ENCODE peak calls at places on chromosomes 2 and 18, in four cellular contexts. R, V, Y and N are unnamed samples.

GRCh38 chr18:24530630-24531111 is 70.2 kb downstream of the HRH4 start:
- DNase-seq in R (no peak), V (peak), Y (no peak), N (no peak)

GRCh38 chr2:25821225-25822056 is 56.8 kb downstream of the ASXL2 start:
- DNase-seq in R (no peak), V (peak), Y (no peak), N (no peak)

GRCh38 chr18:12296087-12296403 is 12.0 kb upstream of the TUBB6 start:
- DNase-seq in R (no peak), V (peak), Y (no peak), N (no peak)

GRCh38 chr2:230140667-230141066 is 71.9 kb upstream of the SLC16A14 start:
- DNase-seq in R (no peak), V (no peak), Y (no peak), N (no peak)

GRCh38 chr2:219724628-219725027 is 97.2 kb downstream of the SLC4A3 start:
- DNase-seq in R (peak), V (peak), Y (no peak), N (no peak)

GRCh38 chr2:46034535-46034934 is 262.7 kb upstream of the EPAS1 start:
- DNase-seq in R (no peak), V (no peak), Y (no peak), N (no peak)

GRCh38 chr18:12391487-12392136 is 14.6 kb upstream of the AFG3L2 start:
- DNase-seq in R (peak), V (peak), Y (peak), N (peak)

GRCh38 chr2:143284087-143284675 is 155.0 kb downstream of the ARHGAP15 start:
- DNase-seq in R (peak), V (peak), Y (peak), N (peak)

GRCh38 chr2:221779614-221780067 is 207.5 kb upstream of the EPHA4 start:
- DNase-seq in R (no peak), V (peak), Y (no peak), N (no peak)

GRCh38 chr18:79944746-79945117 is 6.7 kb downstream of the SLC66A2 start:
- DNase-seq in R (no peak), V (no peak), Y (no peak), N (no peak)

GRCh38 chr2:214492152-214492551 is 81.3 kb downstream of the VWC2L start:
- DNase-seq in R (no peak), V (no peak), Y (no peak), N (no peak)

GRCh38 chr18:48766025-48766424 is 184.7 kb downstream of the SMAD7 start:
- DNase-seq in R (no peak), V (peak), Y (no peak), N (no peak)

DNA sequence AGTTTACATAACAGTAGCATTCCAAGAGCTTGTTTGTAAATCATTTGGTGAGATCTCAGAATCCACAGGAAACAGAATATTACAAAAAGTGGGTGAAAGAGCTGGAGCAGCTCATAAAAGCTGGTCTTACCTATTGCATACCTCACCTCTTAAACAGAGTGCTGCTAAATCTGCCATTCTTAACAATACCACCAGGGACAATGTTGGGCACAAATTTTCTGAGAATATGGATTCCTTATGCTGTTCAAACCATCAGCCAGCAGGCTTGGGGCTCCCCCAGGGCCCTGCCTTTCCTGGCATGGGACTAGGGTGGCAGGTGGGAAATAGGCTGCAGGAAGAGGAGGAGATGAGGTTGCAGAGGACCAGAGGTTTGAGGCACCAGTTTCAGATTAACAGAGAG is 55.6 kb downstream of the TGFA start:
- DNase-seq in R (peak), V (no peak), Y (peak), N (peak)
- TF ChIP-seq RFX5 in R (no peak), V (no peak), Y (no peak), N (no peak)

DNA sequence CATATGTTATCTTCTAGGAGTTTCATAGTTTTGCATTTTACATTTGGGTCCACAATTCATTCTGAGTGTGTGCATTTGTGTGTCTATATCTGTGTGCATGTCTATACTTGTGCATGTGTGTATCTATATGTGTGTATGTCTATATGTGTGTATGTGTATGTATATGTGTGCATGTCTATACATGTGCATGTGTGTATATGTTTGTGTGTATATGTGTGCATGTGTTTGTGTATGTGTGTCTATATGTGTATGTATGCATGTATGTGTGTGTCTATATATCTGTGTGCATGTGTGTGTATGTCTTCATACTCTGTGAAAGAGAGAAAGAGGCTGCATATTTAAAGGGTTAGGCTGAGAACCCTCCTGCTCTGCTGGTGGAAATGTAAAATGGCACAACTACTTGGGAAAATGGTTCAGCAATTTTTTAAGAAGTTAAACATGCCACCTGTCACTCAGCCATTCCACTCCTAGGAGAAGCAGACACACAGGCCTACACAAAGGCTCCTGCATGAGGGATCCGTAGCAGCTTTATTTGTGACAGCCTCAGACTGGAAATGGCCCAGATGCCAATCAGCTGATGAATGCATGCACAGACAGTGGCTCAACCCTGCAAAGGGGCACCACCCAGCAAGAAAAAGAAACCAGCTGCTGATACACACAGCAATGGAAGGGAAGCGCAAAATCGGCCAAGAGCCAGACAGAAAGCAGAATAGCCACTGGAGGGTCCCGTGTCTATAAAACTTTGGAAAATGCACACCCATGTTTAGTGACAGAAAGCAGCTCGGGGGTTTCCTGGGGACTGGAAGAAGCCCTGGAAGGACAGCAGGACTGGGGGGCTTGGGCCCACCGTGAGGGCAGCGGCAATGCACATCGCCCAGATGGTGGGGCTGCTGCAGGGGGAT is 146.8 kb downstream of the SEPTIN10 start:
- DNase-seq in R (no peak), V (peak), Y (no peak), N (no peak)
- TF ChIP-seq RFX5 in R (no peak), V (no peak), Y (no peak), N (no peak)

DNA sequence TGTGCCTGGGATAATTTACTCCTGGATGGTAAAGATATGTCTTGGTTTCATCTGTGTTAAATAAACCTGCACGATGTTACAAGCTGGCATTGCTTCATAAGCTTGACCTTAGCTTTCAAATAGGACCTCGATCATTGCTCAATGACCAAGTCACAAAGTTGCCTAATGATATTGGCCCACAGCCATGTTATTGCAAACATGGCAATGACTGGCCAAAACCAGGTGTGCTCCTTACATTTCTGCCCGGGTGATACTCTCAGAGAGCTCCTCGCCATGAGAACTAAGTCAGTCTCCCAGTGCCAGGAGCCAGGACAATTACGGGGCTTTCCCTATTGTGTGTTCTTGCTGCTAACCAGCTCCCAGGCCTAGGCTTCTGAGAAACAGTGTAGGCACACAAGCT is 72.5 kb upstream of the CYP1B1 start:
- DNase-seq in R (peak), V (peak), Y (no peak), N (no peak)
- TF ChIP-seq RFX5 in R (no peak), V (no peak), Y (no peak), N (no peak)

DNA sequence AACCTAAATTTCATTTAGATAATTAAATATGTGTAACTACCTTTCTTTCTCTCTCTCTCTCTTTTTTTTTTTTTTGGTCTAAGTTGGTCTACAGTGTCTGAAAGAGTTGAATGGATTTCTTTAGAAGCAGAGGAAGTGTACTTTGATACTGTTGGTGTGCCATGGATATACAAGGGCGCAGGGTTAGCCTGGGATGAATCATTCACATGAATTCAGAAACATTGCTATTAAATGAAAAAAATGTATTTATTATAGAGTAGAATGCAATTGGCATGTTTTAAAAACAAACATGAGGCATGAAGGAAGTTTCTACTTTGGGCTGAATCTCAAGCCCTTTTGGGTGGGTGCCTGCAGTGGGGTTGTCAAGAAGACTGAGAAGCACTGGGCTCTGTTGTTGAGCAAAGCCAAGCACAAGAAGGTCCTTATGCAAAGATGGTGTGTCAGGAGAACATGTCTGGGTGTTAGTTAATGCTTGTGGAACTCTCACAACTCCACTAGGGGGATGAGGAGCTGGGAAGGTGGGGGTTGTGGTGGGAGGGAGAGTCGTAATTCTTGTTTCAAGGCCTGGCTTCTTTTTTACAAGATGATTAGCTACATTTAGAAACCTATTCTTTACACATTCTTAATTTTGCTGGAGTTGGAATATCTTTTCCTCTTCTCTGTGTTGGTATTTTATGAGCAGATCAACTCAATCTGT is 57.9 kb downstream of the LYPD6 start:
- DNase-seq in R (no peak), V (no peak), Y (no peak), N (peak)
- TF ChIP-seq RFX5 in R (no peak), V (no peak), Y (no peak), N (no peak)

GRCh38 chr2:109375131-109375561 is 238.6 kb downstream of the SEPTIN10 start:
- DNase-seq in R (no peak), V (no peak), Y (no peak), N (peak)

GRCh38 chr2:109374548-109375130 is 239.1 kb downstream of the SEPTIN10 start:
- DNase-seq in R (no peak), V (no peak), Y (no peak), N (peak)

GRCh38 chr2:109376796-109377495 is 236.8 kb downstream of the SEPTIN10 start:
- DNase-seq in R (no peak), V (peak), Y (no peak), N (no peak)

GRCh38 chr2:109376115-109376514 is 237.7 kb downstream of the SEPTIN10 start:
- DNase-seq in R (no peak), V (peak), Y (no peak), N (no peak)

DNA sequence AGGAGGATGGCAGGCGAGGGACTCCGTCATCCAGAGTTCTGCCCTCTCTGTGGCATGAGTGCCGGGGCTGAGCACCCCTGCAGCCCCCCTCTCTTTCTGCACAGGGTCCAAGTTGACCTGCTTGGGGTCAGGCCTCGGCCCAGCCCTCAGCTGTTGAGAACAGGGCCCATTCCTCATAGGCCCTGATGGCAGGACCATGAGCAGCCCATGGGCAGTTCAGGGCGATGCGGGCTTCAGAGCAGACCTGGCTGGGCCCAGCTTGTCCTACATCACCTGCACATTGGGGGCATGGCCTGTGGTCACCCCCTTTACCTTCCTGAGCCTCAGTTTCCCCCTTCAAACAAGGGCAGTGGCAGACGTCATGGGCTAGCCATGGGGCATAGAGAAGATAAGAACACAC is 238.1 kb downstream of the SEPTIN10 start:
- DNase-seq in R (no peak), V (no peak), Y (no peak), N (no peak)
- TF ChIP-seq RFX5 in R (no peak), V (no peak), Y (no peak), N (no peak)

GRCh38 chr2:71151620-71152019 is 21.2 kb downstream of the MPHOSPH10 start:
- DNase-seq in R (no peak), V (no peak), Y (no peak), N (no peak)
- TF ChIP-seq RFX5 in R (no peak), V (no peak), Y (no peak), N (no peak)

GRCh38 chr2:96683307-96683706 is 40.7 kb downstream of the FER1L5 start:
- DNase-seq in R (no peak), V (no peak), Y (no peak), N (no peak)
- TF ChIP-seq RFX5 in R (no peak), V (no peak), Y (no peak), N (no peak)

GRCh38 chr2:171042253-171042969 is 113.4 kb downstream of the GORASP2 start:
- DNase-seq in R (no peak), V (no peak), Y (no peak), N (no peak)

GRCh38 chr2:171034315-171034714 is 105.3 kb downstream of the GORASP2 start:
- DNase-seq in R (no peak), V (peak), Y (no peak), N (no peak)

DNA sequence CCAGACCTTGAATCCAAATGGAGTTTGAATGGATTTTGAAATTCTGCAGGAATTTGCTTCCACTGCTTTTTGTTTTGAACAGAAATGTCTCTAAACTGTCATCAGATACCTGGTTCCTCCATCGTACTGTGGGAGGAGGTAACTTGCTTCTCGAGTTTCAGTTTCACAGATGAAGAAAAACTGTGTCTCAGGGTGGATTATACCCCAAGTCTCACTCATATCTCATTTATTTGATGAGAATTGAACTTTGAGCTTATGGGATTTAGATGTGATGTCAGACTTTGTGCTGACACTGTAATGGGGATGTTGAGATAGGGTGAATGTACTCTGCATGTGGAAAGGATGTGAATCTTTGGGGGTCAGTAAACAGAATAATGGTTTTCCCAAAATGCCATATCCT is 107.5 kb downstream of the GORASP2 start:
- DNase-seq in R (no peak), V (no peak), Y (no peak), N (no peak)
- TF ChIP-seq RFX5 in R (no peak), V (no peak), Y (no peak), N (no peak)

GRCh38 chr18:50981381-50981780 is 13.5 kb downstream of the ELAC1 start:
- DNase-seq in R (no peak), V (no peak), Y (no peak), N (no peak)
- TF ChIP-seq RFX5 in R (no peak), V (no peak), Y (no peak), N (no peak)